ENCODE peak calls at places on chromosome 21, in eight cellular contexts. B is KG1; I is EL; E is AG09309; O is stimulated activated CD4-positive, alpha-beta T cell treated with anti-CD3 and anti-CD28 coated beads, Interleukin-15, amount 100 ng/mL, for 1 hour; D is GM12865; U is T1000; Q is AG04449. H is an unnamed sample.

GRCh38 chr21:38243732-38244406 is 12.9 kb upstream of the KCNJ15 start:
- DNase-seq in B (no peak), I (no peak), E (no peak), O (no peak), D (peak; percentile 65), U (no peak), Q (no peak), H (peak; percentile 32)

GRCh38 chr21:29164330-29164942 is 34.0 kb downstream of the MAP3K7CL start:
- DNase-seq in B (peak; percentile 16), I (peak; percentile 86), E (peak; percentile 60), O (no peak), D (peak; percentile 66), U (no peak), Q (no peak), H (peak; percentile 28)

GRCh38 chr21:32411366-32412161 is 942 bp upstream of the EVA1C start:
- DNase-seq in B (no peak), I (peak; percentile 64), E (no peak), O (peak; percentile 34), D (no peak), U (peak; percentile 51), Q (no peak), H (no peak)

GRCh38 chr21:44325386-44326271 is 13.6 kb downstream of the CFAP410 start:
- DNase-seq in B (no peak), I (no peak), E (no peak), O (no peak), D (no peak), U (no peak), Q (no peak), H (no peak)

GRCh38 chr21:46285206-46285661 is at the start of gene MCM3AP:
- DNase-seq in B (no peak), I (no peak), E (no peak), O (no peak), D (no peak), U (no peak), Q (no peak), H (no peak)

GRCh38 chr21:42777757-42778344 is 101.5 kb downstream of the WDR4 start:
- DNase-seq in B (no peak), I (no peak), E (no peak), O (no peak), D (peak; percentile 48), U (no peak), Q (no peak), H (no peak)

GRCh38 chr21:17673261-17674020 is 60.7 kb upstream of the BTG3 start:
- DNase-seq in B (no peak), I (peak; percentile 11), E (peak; percentile 1), O (no peak), D (no peak), U (no peak), Q (no peak), H (no peak)

GRCh38 chr21:31530918-31531705 is 128.4 kb upstream of the SOD1 start:
- DNase-seq in B (no peak), I (no peak), E (no peak), O (no peak), D (no peak), U (no peak), Q (no peak), H (no peak)

GRCh38 chr21:29347274-29347681 is 48.6 kb downstream of the BACH1 start:
- DNase-seq in B (no peak), I (peak; percentile 38), E (no peak), O (no peak), D (no peak), U (no peak), Q (no peak), H (no peak)

GRCh38 chr21:42652527-42653491 is 612 bp upstream of the PDE9A start:
- DNase-seq in B (no peak), I (peak; percentile 54), E (no peak), O (no peak), D (no peak), U (no peak), Q (no peak), H (peak; percentile 45)

GRCh38 chr21:42749226-42749625 is 95.8 kb downstream of the PDE9A start:
- DNase-seq in B (no peak), I (no peak), E (no peak), O (no peak), D (no peak), U (no peak), Q (no peak), H (no peak)

GRCh38 chr21:42513151-42513984 is at the start of gene SLC37A1:
- DNase-seq in B (no peak), I (no peak), E (no peak), O (no peak), D (peak; percentile 56), U (no peak), Q (no peak), H (peak; percentile 73)

GRCh38 chr21:16588433-16588860 is 858.7 kb downstream of the USP25 start:
- DNase-seq in B (no peak), I (peak; percentile 90), E (peak; percentile 45), O (no peak), D (no peak), U (peak; percentile 5), Q (peak; percentile 49), H (no peak)

GRCh38 chr21:14114251-14114650 is 96.5 kb downstream of the LIPI start:
- DNase-seq in B (no peak), I (no peak), E (no peak), O (no peak), D (no peak), U (no peak), Q (no peak), H (no peak)

GRCh38 chr21:46110499-46111192 is 12.7 kb downstream of the COL6A2 start:
- DNase-seq in B (no peak), I (no peak), E (no peak), O (no peak), D (no peak), U (no peak), Q (no peak), H (no peak)

GRCh38 chr21:43919871-43920801 is 55.1 kb downstream of the AGPAT3 start:
- DNase-seq in B (no peak), I (no peak), E (no peak), O (no peak), D (peak; percentile 46), U (no peak), Q (no peak), H (no peak)

GRCh38 chr21:39184050-39184980 is 1.1 kb upstream of the PSMG1 start:
- DNase-seq in B (no peak), I (no peak), E (no peak), O (no peak), D (peak; percentile 35), U (no peak), Q (no peak), H (no peak)

GRCh38 chr21:37936010-37936785 is 19.9 kb upstream of the KCNJ6 start:
- DNase-seq in B (no peak), I (no peak), E (no peak), O (no peak), D (no peak), U (no peak), Q (no peak), H (no peak)

GRCh38 chr21:33368576-33368975 is 34.6 kb upstream of the IFNGR2 start:
- DNase-seq in B (no peak), I (no peak), E (no peak), O (no peak), D (no peak), U (no peak), Q (no peak), H (no peak)

GRCh38 chr21:14541840-14542495 is 4.1 kb downstream of the SAMSN1 start:
- DNase-seq in B (peak; percentile 33), I (no peak), E (no peak), O (no peak), D (no peak), U (no peak), Q (no peak), H (no peak)

GRCh38 chr21:45976666-45977335 is 4.8 kb upstream of the COL6A1 start:
- DNase-seq in B (no peak), I (no peak), E (no peak), O (no peak), D (no peak), U (no peak), Q (no peak), H (no peak)

GRCh38 chr21:41210405-41211040 is 42.6 kb downstream of the BACE2 start:
- DNase-seq in B (no peak), I (no peak), E (no peak), O (no peak), D (no peak), U (no peak), Q (no peak), H (no peak)

GRCh38 chr21:38610573-38611251 is 112.4 kb upstream of the ERG start:
- DNase-seq in B (no peak), I (no peak), E (no peak), O (no peak), D (no peak), U (no peak), Q (no peak), H (no peak)

GRCh38 chr21:29477941-29478340 is 179.2 kb downstream of the BACH1 start:
- DNase-seq in B (no peak), I (peak; percentile 56), E (no peak), O (no peak), D (no peak), U (no peak), Q (no peak), H (no peak)

GRCh38 chr21:30613836-30614235 is at the start of gene KRTAP6-1:
- DNase-seq in B (no peak), I (no peak), E (no peak), O (no peak), D (no peak), U (no peak), Q (no peak), H (no peak)

GRCh38 chr21:28771790-28772501 is 220.7 kb downstream of the LTN1 start:
- DNase-seq in B (no peak), I (peak; percentile 88), E (peak; percentile 76), O (no peak), D (no peak), U (peak; percentile 47), Q (peak; percentile 90), H (no peak)

GRCh38 chr21:45458281-45459170 is 53.6 kb downstream of the COL18A1 start:
- DNase-seq in B (no peak), I (no peak), E (no peak), O (no peak), D (no peak), U (no peak), Q (no peak), H (no peak)

GRCh38 chr21:38699048-38699447 is 106.7 kb upstream of the ETS2 start:
- DNase-seq in B (no peak), I (no peak), E (no peak), O (no peak), D (no peak), U (no peak), Q (no peak), H (no peak)

GRCh38 chr21:45478115-45478801 is 64.0 kb downstream of the SLC19A1 start:
- DNase-seq in B (peak; percentile 64), I (peak; percentile 13), E (no peak), O (peak; percentile 65), D (peak; percentile 71), U (peak; percentile 15), Q (no peak), H (peak; percentile 89)

GRCh38 chr21:44286086-44286715 is 525 bp downstream of the AIRE start:
- DNase-seq in B (no peak), I (no peak), E (no peak), O (no peak), D (no peak), U (no peak), Q (no peak), H (no peak)

GRCh38 chr21:24115141-24115540 is 1492.1 kb downstream of the MRPL39 start:
- DNase-seq in B (no peak), I (no peak), E (no peak), O (no peak), D (no peak), U (no peak), Q (no peak), H (no peak)

H was measured in GM13977.